ENCODE peak calls at places on chromosomes 13 and 19, in five cellular contexts. S, E, M, K and L are unnamed samples.

GRCh38 chr19:7704280-7705060 is 2.5 kb upstream of the FCER2 start:
- DNase-seq in E (no peak), K (no peak), M (no peak), S (no peak), L (no peak)

GRCh38 chr19:50451223-50451534 is 18.5 kb downstream of the MYBPC2 start:
- DNase-seq in E (no peak), S (no peak), K (no peak), M (no peak), L (no peak)

GRCh38 chr13:113962386-113962785 is 11.5 kb downstream of the C13orf46 start:
- DNase-seq in M (no peak), K (no peak), E (no peak), S (no peak), L (no peak)

GRCh38 chr19:35228177-35228930 is at the start of gene FAM187B:
- DNase-seq in M (no peak), E (no peak), K (no peak), S (no peak), L (no peak)

GRCh38 chr19:8390617-8390981 is 439 bp downstream of the RAB11B start:
- DNase-seq in E (peak; percentile 95), S (peak; percentile 94), M (peak; percentile 94), K (peak; percentile 91), L (peak; percentile 98)

GRCh38 chr13:37225414-37226047 is 120.1 kb upstream of the CSNK1A1L start:
- DNase-seq in S (no peak), K (no peak), M (no peak), E (no peak), L (no peak)

GRCh38 chr13:37616131-37616530 is 17.6 kb upstream of the POSTN start:
- DNase-seq in E (no peak), K (no peak), S (no peak), M (no peak), L (no peak)

GRCh38 chr13:49388256-49388655 is 55.6 kb downstream of the CAB39L start:
- DNase-seq in S (no peak), M (no peak), E (no peak), K (no peak), L (no peak)

GRCh38 chr13:25046985-25047660 is 48.8 kb upstream of the PABPC3 start:
- DNase-seq in K (no peak), S (no peak), M (no peak), E (no peak), L (no peak)

DNA sequence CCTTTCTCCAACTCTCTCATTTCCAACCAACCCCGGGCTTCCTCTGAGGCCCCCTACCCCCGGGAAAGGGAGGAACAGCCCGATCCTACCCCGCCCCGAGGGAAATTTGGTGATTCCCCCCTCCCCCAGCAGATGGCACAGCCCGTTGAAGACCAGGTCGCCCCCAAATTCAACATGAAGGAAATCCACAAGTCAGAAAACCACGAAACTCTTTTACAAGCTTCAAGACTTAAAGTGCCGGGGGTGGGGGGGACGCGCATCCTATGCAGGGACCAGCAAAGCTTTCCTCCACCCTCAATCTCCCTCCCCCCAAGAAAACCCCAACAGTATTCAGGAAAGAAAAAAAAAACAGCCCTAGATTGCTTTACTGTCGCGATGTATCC is 1.8 kb downstream of the TCF3 start:
- DNase-seq in S (no peak), K (no peak), M (no peak), E (no peak), L (no peak)
- H3K27ac ChIP-seq in S (no peak overlapping the region), K (peak overlapping the region; percentile 25), M (peak overlapping the region; percentile 48), E (no peak overlapping the region), L (peak overlapping the region; percentile 87)

DNA sequence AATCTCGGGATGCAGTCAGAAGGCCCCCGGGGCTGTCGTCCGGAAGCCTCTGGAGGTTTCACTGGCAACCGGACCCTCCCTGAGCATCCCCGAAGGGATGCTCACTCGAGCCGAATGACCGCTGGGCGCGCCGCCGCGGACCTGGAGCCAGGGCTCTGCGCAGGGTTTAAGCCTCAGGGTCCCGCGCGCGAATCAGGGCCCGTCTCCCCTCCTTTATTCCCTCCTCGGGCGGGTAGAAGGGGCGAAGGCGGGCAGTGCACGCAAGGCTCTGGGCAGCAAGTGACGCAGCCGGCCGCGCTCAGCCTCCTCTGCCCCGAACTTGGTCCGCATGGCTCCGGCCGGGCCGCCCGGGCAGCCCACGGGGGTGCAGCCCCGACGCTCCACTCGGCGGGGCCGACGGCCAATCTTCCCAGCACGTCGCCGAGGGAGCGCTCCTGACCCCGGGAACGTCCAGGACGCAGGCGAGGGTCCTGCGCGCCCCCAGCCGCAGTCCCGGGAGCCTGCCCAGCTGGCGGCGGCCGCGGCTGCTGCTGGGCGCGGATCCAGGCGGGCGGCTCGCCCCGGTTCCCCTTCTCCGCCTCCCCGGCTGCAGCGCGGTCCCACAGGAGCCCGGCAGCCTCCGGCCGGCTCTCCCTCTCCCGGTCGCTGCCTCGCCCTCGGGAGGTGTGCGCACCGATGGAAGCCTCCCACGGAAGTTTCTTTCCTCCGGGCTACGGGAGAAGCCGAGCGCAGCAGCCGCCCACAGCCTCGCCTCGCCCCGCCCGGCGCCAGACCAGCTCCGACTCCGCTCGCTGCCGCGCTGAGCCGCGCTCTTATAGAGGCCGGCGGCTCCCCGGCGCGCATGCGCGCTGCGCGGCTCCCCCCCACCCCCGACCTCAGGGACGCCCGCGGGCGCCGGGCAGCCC is at the start of gene SHISA2:
- DNase-seq in E (peak; percentile 16), K (peak; percentile 43), M (no peak), S (peak; percentile 20), L (peak; percentile 45)
- TF ChIP-seq POLR2AphosphoS5 in E (peak; percentile 30), K (peak; percentile 96), M (no peak), S (peak; percentile 26), L (peak; percentile 66)

DNA sequence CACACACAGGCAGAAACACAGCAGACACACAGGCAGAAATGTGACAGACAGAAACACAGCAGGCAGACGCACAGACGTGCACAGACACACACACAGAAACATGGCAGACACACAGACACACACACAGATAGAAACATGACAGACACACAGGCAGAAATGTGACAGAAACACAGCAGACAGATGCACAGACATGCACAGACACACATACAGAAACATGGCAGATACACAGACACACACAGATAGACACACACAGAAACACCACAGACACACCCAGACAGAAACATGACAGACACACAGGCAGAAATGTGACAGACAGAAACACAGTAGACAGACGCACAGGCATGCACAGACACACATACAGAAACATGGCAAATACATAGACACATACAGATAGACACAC is 1.3 kb downstream of the TBXA2R start:
- DNase-seq in E (no peak), K (no peak), S (no peak), M (no peak), L (no peak)
- H3K4me3 ChIP-seq in E (no peak overlapping the region), K (no peak overlapping the region), S (no peak overlapping the region), M (no peak overlapping the region), L (peak overlapping the region; percentile 48)

GRCh38 chr19:30004403-30004802 is 62.4 kb downstream of the URI1 start:
- DNase-seq in E (no peak), M (no peak), S (no peak), K (no peak), L (no peak)

GRCh38 chr19:30006206-30006605 is 64.2 kb downstream of the URI1 start:
- DNase-seq in E (no peak), S (no peak), K (no peak), M (no peak), L (no peak)

GRCh38 chr19:30011051-30011578 is 69.1 kb downstream of the URI1 start:
- DNase-seq in K (no peak), S (no peak), E (no peak), M (no peak), L (no peak)

GRCh38 chr19:30008169-30008568 is 66.1 kb downstream of the URI1 start:
- DNase-seq in E (no peak), S (no peak), M (no peak), K (no peak), L (no peak)

GRCh38 chr19:30009013-30009412 is 67.0 kb downstream of the URI1 start:
- DNase-seq in K (no peak), E (no peak), M (no peak), S (no peak), L (no peak)
- H3K27ac ChIP-seq in K (no peak overlapping the region), E (no peak overlapping the region), M (no peak overlapping the region), S (no peak overlapping the region), L (no peak overlapping the region)

DNA sequence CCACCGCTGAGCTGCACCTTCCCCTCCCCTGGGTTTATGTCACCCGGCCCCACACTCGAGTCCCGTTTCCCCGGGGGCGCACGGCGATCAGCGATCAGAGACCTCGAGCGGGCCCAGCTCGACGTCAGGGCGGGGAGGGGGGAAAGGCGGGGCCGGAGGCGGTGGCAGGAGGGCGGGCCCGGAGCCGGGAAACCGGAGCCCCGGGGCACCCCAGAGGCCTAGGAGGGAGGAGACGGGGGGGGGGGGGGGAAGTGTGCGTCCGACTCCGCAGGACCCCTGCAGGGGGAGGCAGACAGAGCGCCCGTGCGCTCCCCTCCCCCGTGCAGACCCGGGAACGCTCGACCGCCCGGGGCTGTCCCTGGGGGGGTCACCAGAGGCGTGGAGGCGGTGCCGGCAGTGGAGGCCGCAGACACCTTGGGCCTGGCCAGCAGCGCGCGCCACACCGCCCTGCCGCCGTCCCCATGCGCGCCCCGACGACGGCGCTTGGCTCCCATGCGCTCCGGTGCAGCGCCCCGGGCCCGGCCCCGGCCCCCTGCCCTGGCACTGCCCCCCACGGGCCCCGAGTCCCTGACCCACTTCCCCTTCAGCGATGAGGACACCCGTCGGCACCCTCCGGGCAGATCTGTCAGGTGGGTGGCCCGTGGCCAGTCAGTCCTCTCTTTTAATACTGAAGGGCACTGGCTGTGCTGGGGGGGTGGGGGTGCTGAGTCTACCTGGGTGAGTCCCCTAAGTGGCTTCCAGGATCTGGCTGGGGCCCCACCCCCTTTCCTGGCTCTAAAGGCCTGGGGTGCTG is 11.8 kb downstream of the PDE4A start:
- DNase-seq in E (peak; percentile 41), K (no peak), S (no peak), M (no peak), L (peak; percentile 78)
- TF ChIP-seq POLR2AphosphoS5 in E (no peak), K (no peak), S (no peak), M (no peak), L (no peak)

GRCh38 chr19:47730521-47730889 is 14.8 kb upstream of the NOP53 start:
- DNase-seq in M (no peak), E (no peak), S (no peak), K (no peak), L (no peak)
- H3K4me3 ChIP-seq in M (peak overlapping the region; percentile 65), E (no peak overlapping the region), S (no peak overlapping the region), K (peak overlapping the region; percentile 73), L (no peak overlapping the region)